ENCODE peak calls at places on chromosomes 3 and 15, in eight cellular contexts. J is transverse colon, Y is SK-N-SH, U is GM12892, G is breast epithelium, W is vagina, N is endothelial cell of umbilical vein, R is prostate gland. I is an unnamed sample.

GRCh38 chr3:41180396-41180795 is 18.9 kb upstream of the CTNNB1 start:
- DNase-seq in J (no peak), U (no peak), R (no peak), G (no peak), W (no peak), Y (no peak), N (no peak), I (no peak)

GRCh38 chr3:198079771-198080520 is 119.9 kb downstream of the LMLN start:
- DNase-seq in J (peak), U (no peak), Y (no peak), W (no peak), G (no peak), N (no peak), R (peak), I (no peak)

GRCh38 chr3:31918179-31919165 is 62.6 kb downstream of the OSBPL10 start:
- DNase-seq in J (no peak), G (no peak), R (no peak), U (no peak), N (peak), W (no peak), Y (no peak), I (no peak)

GRCh38 chr3:193016437-193016887 is 98.8 kb upstream of the MB21D2 start:
- DNase-seq in U (no peak), Y (no peak), R (no peak), G (no peak), N (no peak), J (no peak), W (no peak), I (no peak)

GRCh38 chr15:29268706-29269484 is 727 bp downstream of the NSMCE3 start:
- DNase-seq in G (no peak), R (peak), W (no peak), N (peak), U (peak), J (peak), Y (peak), I (no peak)

GRCh38 chr3:125525153-125525552 is 5.2 kb upstream of the SNX4 start:
- DNase-seq in Y (no peak), R (no peak), J (no peak), U (no peak), N (no peak), G (no peak), W (no peak), I (no peak)

GRCh38 chr15:82951472-82952155 is 906 bp downstream of the HOMER2 start:
- DNase-seq in Y (peak), R (no peak), U (no peak), N (no peak), G (no peak), J (no peak), W (no peak), I (no peak)

GRCh38 chr15:29942144-29942543 is 119.9 kb upstream of the TJP1 start:
- DNase-seq in Y (peak), G (no peak), U (no peak), N (no peak), J (no peak), R (no peak), W (no peak), I (no peak)

GRCh38 chr3:37174532-37175126 is at the start of gene LRRFIP2:
- DNase-seq in U (no peak), N (peak), W (no peak), J (no peak), G (no peak), R (no peak), Y (peak), I (no peak)

GRCh38 chr15:30043211-30043655 is 39.5 kb upstream of the GOLGA8J start:
- DNase-seq in G (no peak), Y (peak), N (peak), U (no peak), R (no peak), J (no peak), W (no peak), I (no peak)

GRCh38 chr15:58676766-58677165 is 72.7 kb downstream of the ADAM10 start:
- DNase-seq in U (no peak), G (no peak), R (no peak), J (no peak), W (no peak), N (no peak), Y (no peak), I (no peak)

GRCh38 chr3:57169872-57170623 is 4.9 kb upstream of the IL17RD start:
- DNase-seq in U (peak), J (peak), W (no peak), G (peak), R (peak), Y (peak), N (peak), I (no peak)

GRCh38 chr3:90062631-90063200 is 955.3 kb downstream of the EPHA3 start:
- DNase-seq in W (no peak), J (no peak), G (no peak), U (no peak), R (no peak), N (no peak), Y (no peak), I (no peak)

GRCh38 chr3:154552338-154552737 is 122.3 kb upstream of the GPR149 start:
- DNase-seq in Y (no peak), N (no peak), U (no peak), W (no peak), G (no peak), R (no peak), J (no peak), I (no peak)

GRCh38 chr3:57752307-57752706 is 3.8 kb upstream of the SLMAP start:
- DNase-seq in Y (no peak), N (peak), R (peak), U (no peak), W (no peak), J (peak), G (no peak), I (no peak)

GRCh38 chr3:146067048-146067447 is 93.9 kb downstream of the PLOD2 start:
- DNase-seq in N (no peak), J (no peak), W (no peak), Y (no peak), R (no peak), U (no peak), G (no peak), I (no peak)

GRCh38 chr15:80587816-80588456 is 107.2 kb upstream of the ABHD17C start:
- DNase-seq in J (no peak), U (no peak), Y (no peak), R (no peak), G (no peak), W (no peak), N (no peak), I (no peak)

GRCh38 chr3:38314112-38314766 is 32.1 kb downstream of the SLC22A14 start:
- DNase-seq in Y (peak), W (no peak), J (no peak), G (no peak), R (no peak), N (no peak), U (no peak), I (no peak)

GRCh38 chr15:69590201-69590600 is 137.6 kb downstream of the RPLP1 start:
- DNase-seq in G (no peak), W (no peak), N (no peak), U (no peak), J (no peak), R (no peak), Y (no peak), I (no peak)

GRCh38 chr3:151946606-151947005 is 73.2 kb downstream of the SUCNR1 start:
- DNase-seq in W (no peak), U (no peak), R (no peak), G (no peak), Y (no peak), J (no peak), N (no peak), I (no peak)

GRCh38 chr3:175346573-175347356 is 487.6 kb downstream of the NAALADL2 start:
- DNase-seq in Y (no peak), G (peak), U (no peak), W (no peak), N (peak), R (peak), J (peak), I (no peak)

GRCh38 chr15:93048759-93049161 is 40.3 kb downstream of the RGMA start:
- DNase-seq in W (no peak), Y (no peak), G (no peak), N (no peak), U (no peak), R (peak), J (peak), I (no peak)

GRCh38 chr3:188339410-188340295 is 185.7 kb downstream of the LPP start:
- DNase-seq in U (no peak), N (no peak), Y (no peak), R (no peak), G (no peak), W (no peak), J (no peak), I (no peak)

GRCh38 chr15:76480267-76480666 is 143.7 kb downstream of the ISL2 start:
- DNase-seq in J (no peak), U (no peak), R (no peak), N (no peak), W (no peak), G (no peak), Y (no peak), I (no peak)

GRCh38 chr15:101063891-101064794 is 145.0 kb downstream of the LRRK1 start:
- DNase-seq in W (no peak), R (no peak), U (no peak), G (no peak), J (peak), N (no peak), Y (peak), I (no peak)

GRCh38 chr3:50211930-50212329 is 6.9 kb downstream of the SLC38A3 start:
- DNase-seq in U (no peak), Y (no peak), R (no peak), G (no peak), N (no peak), W (no peak), J (no peak), I (no peak)

GRCh38 chr3:20137642-20138041 is 48.4 kb downstream of the SGO1 start:
- DNase-seq in N (no peak), R (no peak), U (no peak), G (no peak), Y (no peak), W (no peak), J (no peak), I (no peak)

GRCh38 chr15:62527387-62527786 is 362.3 kb upstream of the C2CD4B start:
- DNase-seq in G (no peak), W (no peak), U (no peak), R (no peak), J (no peak), Y (no peak), N (no peak), I (no peak)

GRCh38 chr15:40441736-40442531 is 1.2 kb downstream of the BAHD1 start:
- DNase-seq in G (no peak), J (peak), N (peak), Y (peak), R (no peak), W (no peak), U (no peak), I (no peak)

GRCh38 chr15:85689729-85690128 is 105.0 kb downstream of the KLHL25 start:
- DNase-seq in J (peak), N (peak), W (no peak), Y (no peak), G (no peak), R (peak), U (no peak), I (no peak)

GRCh38 chr3:24688446-24689148 is 193.9 kb upstream of the THRB start:
- DNase-seq in R (no peak), J (no peak), Y (no peak), U (no peak), W (no peak), G (no peak), N (no peak), I (no peak)

GRCh38 chr15:58528197-58528870 is 96.5 kb downstream of the LIPC start:
- DNase-seq in G (no peak), N (no peak), Y (no peak), R (peak), U (no peak), J (peak), W (no peak), I (no peak)

GRCh38 chr3:45143673-45144670 is 2.2 kb downstream of the CDCP1 start:
- DNase-seq in N (no peak), R (no peak), G (no peak), U (no peak), W (no peak), J (no peak), Y (no peak), I (no peak)

GRCh38 chr15:88073386-88073681 is 183.2 kb downstream of the NTRK3 start:
- DNase-seq in G (no peak), J (no peak), R (no peak), U (no peak), N (no peak), W (no peak), Y (no peak), I (no peak)

DNA sequence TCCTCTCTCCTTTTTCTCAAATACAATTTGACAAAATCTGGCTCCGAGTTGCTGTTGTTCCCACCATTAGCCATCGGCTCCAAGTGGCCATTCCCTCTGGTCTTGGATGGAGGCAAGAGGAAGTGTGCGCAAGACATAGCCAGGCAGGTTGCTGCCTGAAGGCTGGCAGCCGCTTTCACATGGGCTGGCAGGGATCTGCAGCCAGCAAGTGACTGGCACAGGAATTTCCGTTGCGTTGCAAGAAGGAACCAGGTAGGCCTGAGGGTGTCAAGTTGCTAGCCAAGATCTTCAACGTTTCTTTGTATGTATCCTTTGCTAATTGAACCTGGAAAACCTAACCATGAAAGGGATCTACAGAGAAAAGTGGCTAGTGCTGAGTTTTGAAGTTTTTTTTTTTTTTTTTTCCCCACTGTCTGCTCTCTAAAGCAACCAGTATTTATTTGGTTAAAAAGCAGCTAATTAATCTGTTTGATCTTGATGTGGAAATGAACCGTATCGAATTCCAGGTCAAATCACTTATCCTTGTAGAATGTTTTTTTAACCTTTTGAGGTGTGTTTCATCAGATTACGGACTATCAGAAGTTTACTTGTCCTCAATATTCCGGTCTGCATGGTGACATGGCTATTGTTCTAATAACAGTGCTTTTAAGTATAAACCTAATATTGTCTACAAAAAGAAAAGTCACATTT is 117.1 kb downstream of the FNDC3B start:
- DNase-seq in N (no peak), G (peak), U (no peak), J (no peak), W (no peak), R (peak), Y (no peak), I (no peak)
- TF ChIP-seq POLR2AphosphoS5 in N (peak), G (peak), U (no peak), J (no peak), W (peak), R (peak), Y (no peak), I (no peak)

DNA sequence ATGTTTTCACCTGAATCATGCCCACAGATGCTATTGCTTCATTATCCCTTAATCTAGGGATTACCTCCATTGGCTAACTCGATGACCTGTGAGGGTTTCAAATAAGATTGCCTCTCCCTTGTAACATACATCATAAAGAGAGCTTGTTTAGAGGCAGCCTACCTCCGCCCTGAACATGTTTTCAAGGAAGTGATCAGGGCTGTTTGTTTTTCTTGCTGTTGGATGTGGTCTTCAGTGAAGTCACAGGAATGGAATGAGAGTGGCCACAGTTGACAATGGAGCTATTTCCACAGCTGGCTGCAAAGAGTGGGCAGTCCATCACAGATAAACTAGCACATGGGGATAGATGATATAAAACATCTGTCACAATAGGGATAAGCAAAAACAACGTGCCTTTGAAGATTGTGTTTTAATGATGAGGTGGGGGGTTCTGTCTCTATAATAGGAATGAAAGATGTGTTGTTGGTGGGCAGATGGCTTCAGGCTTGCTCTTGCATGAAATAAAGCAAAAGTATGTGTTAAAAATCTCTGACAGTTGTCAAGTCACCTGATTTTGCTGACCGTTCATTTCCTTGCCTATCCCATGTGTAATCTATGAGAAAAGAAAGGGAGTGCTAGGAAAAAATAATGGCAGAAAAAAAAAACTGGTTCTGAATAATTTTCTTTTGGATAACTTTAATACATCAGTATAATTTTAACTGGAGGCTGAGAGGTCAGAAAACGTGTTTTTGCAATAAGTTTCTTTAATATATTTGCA is 642.3 kb downstream of the RBMS3 start:
- DNase-seq in N (peak), W (no peak), G (no peak), R (no peak), U (no peak), Y (peak), J (peak), I (no peak)
- TF ChIP-seq POLR2AphosphoS5 in N (peak), W (no peak), G (no peak), R (no peak), U (no peak), Y (no peak), J (peak), I (no peak)

GRCh38 chr3:72261566-72262564 is 476.9 kb upstream of the PROK2 start:
- DNase-seq in G (no peak), N (no peak), R (no peak), J (no peak), W (no peak), U (no peak), Y (peak), I (peak)

GRCh38 chr3:72262707-72263106 is 477.8 kb upstream of the PROK2 start:
- DNase-seq in R (no peak), J (no peak), N (no peak), U (no peak), G (no peak), Y (no peak), W (no peak), I (no peak)

GRCh38 chr3:72265661-72266370 is 480.9 kb upstream of the PROK2 start:
- DNase-seq in Y (no peak), U (no peak), J (no peak), R (no peak), W (no peak), G (no peak), N (no peak), I (no peak)

GRCh38 chr3:72263223-72264015 is 478.5 kb upstream of the PROK2 start:
- DNase-seq in W (no peak), N (no peak), J (no peak), R (no peak), U (no peak), G (no peak), Y (no peak), I (no peak)

GRCh38 chr3:72265250-72265649 is 480.3 kb upstream of the PROK2 start:
- DNase-seq in R (no peak), W (no peak), N (no peak), U (no peak), G (no peak), J (no peak), Y (no peak), I (no peak)
- TF ChIP-seq POLR2AphosphoS5 in R (no peak), W (no peak), N (no peak), U (no peak), G (no peak), J (no peak), Y (no peak), I (no peak)

DNA sequence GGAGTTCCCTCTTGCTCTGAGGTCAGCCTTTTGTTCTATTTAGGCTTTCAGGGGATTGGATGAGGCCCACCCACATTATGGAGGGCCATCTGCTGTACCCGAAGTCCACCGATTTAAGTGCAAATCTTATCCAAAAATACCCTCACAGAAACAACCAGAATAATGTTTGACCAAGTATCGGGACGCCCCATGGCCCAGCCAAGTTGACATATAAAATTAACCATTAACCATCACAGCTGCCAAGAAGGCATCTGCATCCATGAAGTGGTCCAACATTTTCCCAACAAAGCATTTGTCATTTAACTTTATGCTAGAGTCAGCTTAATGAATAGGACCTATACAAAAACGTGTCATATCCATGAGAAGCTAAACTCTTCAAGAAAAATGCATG is 46.2 kb upstream of the TBC1D23 start:
- DNase-seq in N (no peak), W (no peak), G (no peak), J (no peak), Y (no peak), U (no peak), R (no peak), I (no peak)
- TF ChIP-seq POLR2AphosphoS5 in N (no peak), W (no peak), G (no peak), J (no peak), Y (no peak), U (no peak), R (no peak), I (no peak)

DNA sequence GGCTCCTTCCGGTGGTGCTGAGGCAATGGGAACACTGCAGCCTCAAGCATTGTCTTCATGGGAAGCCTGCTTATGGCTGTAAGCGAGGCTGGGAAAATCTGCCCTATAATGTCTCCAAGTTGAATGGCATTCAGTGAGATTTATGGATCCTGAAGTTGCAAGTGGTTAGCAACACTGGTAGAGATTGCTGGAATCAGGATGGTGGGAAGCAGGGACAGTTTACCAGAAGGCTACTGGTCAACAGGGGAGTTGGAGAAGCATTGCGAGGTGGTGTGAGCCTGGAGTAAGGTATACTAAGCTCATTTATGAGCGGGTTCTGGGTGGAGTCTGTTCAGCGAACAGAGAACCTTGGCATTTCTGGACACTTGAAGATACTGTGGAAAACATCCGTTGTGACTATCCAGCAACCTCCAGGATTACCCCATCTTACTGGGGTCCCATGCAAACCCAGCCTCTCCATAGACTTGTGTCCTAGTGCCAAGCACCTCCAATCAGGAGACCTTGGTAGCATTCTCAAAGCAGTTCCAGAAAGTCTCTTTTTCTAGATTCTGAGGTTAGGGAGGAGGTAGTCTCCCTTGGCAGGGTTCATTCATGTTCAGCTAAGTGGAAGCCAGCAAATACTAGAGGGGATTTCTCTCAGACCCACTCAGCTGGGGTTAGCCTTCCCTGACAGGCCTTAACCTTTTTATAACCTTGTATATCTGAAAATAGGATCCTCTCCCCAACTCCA is 7.3 kb downstream of the RPSA start:
- DNase-seq in R (no peak), J (no peak), W (no peak), Y (no peak), U (no peak), N (no peak), G (no peak), I (no peak)
- TF ChIP-seq POLR2AphosphoS5 in R (no peak), J (no peak), W (no peak), Y (peak), U (no peak), N (peak), G (no peak), I (no peak)

I was measured in SK-N-MC.